ENCODE peak calls at places on chromosomes 5 and 9, in ten cellular contexts. C, B, W, Q, V, T, U, M, L and K are unnamed samples. For H3K4me1 and H3K36me3, the result is how much of the 10 kb centered on the place peaks cover.

GRCh38 chr5:163347671-163348070 is 89.7 kb upstream of the CCNG1 start:
- DNase-seq in C (peak), B (peak), W (peak), Q (peak), V (no peak), T (peak), U (peak), M (peak), L (peak), K (peak)

GRCh38 chr9:80158150-80158549 is 586.4 kb downstream of the TLE4 start:
- DNase-seq in C (no peak), B (no peak), W (no peak), Q (no peak), V (no peak), T (no peak), U (no peak), M (no peak), L (no peak), K (no peak)

GRCh38 chr5:157459715-157460599 is at the start of gene NIPAL4:
- DNase-seq in C (no peak), B (peak), W (no peak), Q (no peak), V (no peak), T (no peak), U (no peak), M (peak), L (no peak), K (no peak)

GRCh38 chr5:14174235-14174636 is 31.1 kb downstream of the TRIO start:
- DNase-seq in C (no peak), B (no peak), W (no peak), Q (no peak), V (no peak), T (no peak), U (no peak), M (no peak), L (no peak), K (no peak)

GRCh38 chr5:149700347-149700746 is 29.8 kb upstream of the PPARGC1B start:
- DNase-seq in C (no peak), B (no peak), W (no peak), Q (no peak), V (no peak), T (no peak), U (no peak), M (no peak), L (no peak), K (no peak)

GRCh38 chr5:2690293-2690692 is 61.2 kb downstream of the IRX2 start:
- DNase-seq in C (no peak), B (no peak), W (no peak), Q (no peak), V (no peak), T (no peak), U (no peak), M (no peak), L (no peak), K (no peak)

GRCh38 chr5:170813231-170813630 is 29.7 kb downstream of the GABRP start:
- DNase-seq in C (no peak), B (no peak), W (no peak), Q (no peak), V (no peak), T (no peak), U (no peak), M (no peak), L (no peak), K (no peak)

GRCh38 chr9:71830131-71830530 is 61.8 kb upstream of the CEMIP2 start:
- DNase-seq in C (no peak), B (no peak), W (no peak), Q (no peak), V (no peak), T (no peak), U (no peak), M (no peak), L (no peak), K (peak)

GRCh38 chr5:132813599-132814440 is 718 bp downstream of the SOWAHA start:
- DNase-seq in C (peak), B (peak), W (no peak), Q (no peak), V (peak), T (no peak), U (peak), M (peak), L (no peak), K (no peak)

GRCh38 chr9:134163374-134164196 is 779 bp downstream of the RNU6ATAC start:
- DNase-seq in C (peak), B (peak), W (peak), Q (no peak), V (peak), T (no peak), U (peak), M (peak), L (peak), K (no peak)

GRCh38 chr5:56273376-56274005 is 40.4 kb upstream of the ANKRD55 start:
- DNase-seq in C (no peak), B (no peak), W (no peak), Q (no peak), V (no peak), T (no peak), U (no peak), M (no peak), L (no peak), K (no peak)

GRCh38 chr5:103178167-103178566 is 58.1 kb downstream of the PPIP5K2 start:
- DNase-seq in C (no peak), B (peak), W (no peak), Q (no peak), V (no peak), T (no peak), U (no peak), M (peak), L (no peak), K (no peak)

GRCh38 chr9:23555849-23556248 is 270.2 kb downstream of the ELAVL2 start:
- DNase-seq in C (peak), B (no peak), W (no peak), Q (no peak), V (no peak), T (no peak), U (no peak), M (no peak), L (no peak), K (peak)

GRCh38 chr9:8391566-8391965 is 592.0 kb upstream of the DMAC1 start:
- DNase-seq in C (peak), B (no peak), W (no peak), Q (no peak), V (no peak), T (no peak), U (no peak), M (no peak), L (no peak), K (no peak)

GRCh38 chr9:22650145-22650544 is 203.5 kb downstream of the DMRTA1 start:
- DNase-seq in C (no peak), B (no peak), W (no peak), Q (no peak), V (no peak), T (no peak), U (no peak), M (peak), L (no peak), K (no peak)

GRCh38 chr9:97855899-97856298 is 2.9 kb downstream of the FOXE1 start:
- DNase-seq in C (no peak), B (no peak), W (no peak), Q (no peak), V (no peak), T (no peak), U (no peak), M (no peak), L (no peak), K (no peak)

GRCh38 chr5:137091473-137091872 is 407.7 kb downstream of the SPOCK1 start:
- DNase-seq in C (peak), B (peak), W (no peak), Q (no peak), V (no peak), T (no peak), U (no peak), M (peak), L (no peak), K (peak)

GRCh38 chr9:34929506-34930102 is 28.5 kb upstream of the PHF24 start:
- DNase-seq in C (peak), B (peak), W (no peak), Q (peak), V (no peak), T (peak), U (no peak), M (peak), L (no peak), K (peak)

DNA sequence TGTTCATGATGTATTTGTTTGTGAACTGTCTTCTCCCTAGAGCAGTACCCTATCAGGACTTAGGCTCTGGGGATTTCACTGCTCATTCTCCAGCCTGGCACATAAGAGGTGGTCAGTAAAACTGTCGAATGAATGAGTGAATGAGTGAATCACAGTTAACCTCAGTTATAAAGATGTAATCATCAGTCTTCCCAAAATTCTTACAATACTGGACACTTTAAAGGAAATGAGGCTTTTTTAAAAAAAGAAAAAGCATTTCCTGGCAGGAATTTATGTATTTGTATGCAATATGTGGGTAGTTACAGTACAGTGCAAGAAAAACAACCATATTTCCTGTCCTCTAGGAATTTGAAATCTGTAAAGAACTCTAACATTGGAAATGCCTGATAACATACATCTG is 59.6 kb downstream of the RAI14 start:
- DNase-seq in C (peak), B (peak), W (no peak), Q (no peak), V (no peak), T (no peak), U (no peak), M (no peak), L (no peak), K (no peak)
- H3K4me1 ChIP-seq in C (under half), B (under half), W (under half), Q (under half), V (under half), T (under half), U (under half), M (under half), L (under half), K (under half)

GRCh38 chr5:140329739-140330481 is 16.5 kb downstream of the HBEGF start:
- DNase-seq in C (no peak), B (no peak), W (no peak), Q (no peak), V (no peak), T (no peak), U (no peak), M (no peak), L (no peak), K (no peak)

GRCh38 chr5:140325486-140325885 is 20.9 kb downstream of the HBEGF start:
- DNase-seq in C (no peak), B (no peak), W (no peak), Q (no peak), V (no peak), T (no peak), U (no peak), M (no peak), L (no peak), K (no peak)

GRCh38 chr5:140328036-140328764 is 18.2 kb downstream of the HBEGF start:
- DNase-seq in C (no peak), B (no peak), W (no peak), Q (no peak), V (no peak), T (no peak), U (no peak), M (no peak), L (no peak), K (no peak)

GRCh38 chr5:140324834-140325195 is 21.6 kb downstream of the HBEGF start:
- DNase-seq in C (peak), B (peak), W (no peak), Q (no peak), V (no peak), T (no peak), U (no peak), M (peak), L (no peak), K (no peak)

DNA sequence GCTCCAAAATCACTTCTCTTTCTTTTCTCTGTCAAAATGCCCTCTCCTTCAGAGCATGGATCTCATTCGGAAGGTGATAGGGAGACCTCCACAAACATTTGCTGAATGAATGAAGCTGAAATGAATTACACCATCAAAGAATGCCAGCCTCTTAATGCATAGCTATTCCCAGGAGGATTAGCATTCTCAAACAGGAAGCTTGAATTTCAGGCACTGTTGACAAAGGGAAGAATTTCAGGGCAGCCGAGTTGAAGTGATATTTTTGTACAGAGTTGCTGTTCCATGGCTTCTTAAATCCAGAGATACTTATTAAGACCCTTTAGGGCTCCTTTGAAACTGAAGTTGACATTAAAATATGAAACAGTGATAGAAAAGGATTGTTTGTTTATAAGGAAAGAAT is 18.8 kb downstream of the HBEGF start:
- DNase-seq in C (no peak), B (peak), W (no peak), Q (no peak), V (no peak), T (no peak), U (no peak), M (peak), L (no peak), K (peak)
- H3K36me3 ChIP-seq in C (under half), B (under half), W (under half), Q (under half), V (under half), T (under half), U (under half), M (under half), L (under half), K (under half)

GRCh38 chr9:81633952-81634421 is 55.4 kb downstream of the TLE1 start:
- DNase-seq in C (no peak), B (no peak), W (no peak), Q (no peak), V (no peak), T (no peak), U (no peak), M (no peak), L (no peak), K (no peak)
- H3K4me1 ChIP-seq in C (under half), B (under half), W (under half), Q (under half), V (under half), T (under half), U (under half), M (under half), L (under half), K (under half)

GRCh38 chr5:76040806-76041205 is 42.4 kb upstream of the SV2C start:
- DNase-seq in C (no peak), B (no peak), W (no peak), Q (no peak), V (no peak), T (no peak), U (no peak), M (no peak), L (no peak), K (no peak)
- H3K36me3 ChIP-seq in C (under half), B (under half), W (under half), Q (under half), V (under half), T (under half), U (under half), M (under half), L (under half), K (under half)

DNA sequence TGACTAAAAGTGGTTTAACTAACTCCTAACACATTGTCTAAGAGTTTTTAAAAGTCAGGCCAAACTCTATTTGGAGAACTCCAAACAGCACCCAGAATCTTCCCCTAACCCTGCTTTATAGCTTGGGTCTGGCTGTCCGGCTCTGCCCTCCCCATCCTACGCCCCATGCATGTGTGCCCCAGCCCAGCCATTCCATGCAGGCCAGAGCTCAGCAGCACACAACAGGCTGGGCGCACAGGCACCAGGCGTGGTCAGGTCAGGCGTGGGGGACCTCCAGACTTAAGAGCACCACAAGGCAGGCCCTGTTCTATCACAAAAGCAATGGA is 31.1 kb downstream of the SHB start:
- DNase-seq in C (no peak), B (no peak), W (no peak), Q (no peak), V (no peak), T (no peak), U (no peak), M (no peak), L (no peak), K (no peak)
- H3K4me1 ChIP-seq in C (under half), B (half or more), W (under half), Q (half or more), V (under half), T (under half), U (under half), M (under half), L (under half), K (under half)

DNA sequence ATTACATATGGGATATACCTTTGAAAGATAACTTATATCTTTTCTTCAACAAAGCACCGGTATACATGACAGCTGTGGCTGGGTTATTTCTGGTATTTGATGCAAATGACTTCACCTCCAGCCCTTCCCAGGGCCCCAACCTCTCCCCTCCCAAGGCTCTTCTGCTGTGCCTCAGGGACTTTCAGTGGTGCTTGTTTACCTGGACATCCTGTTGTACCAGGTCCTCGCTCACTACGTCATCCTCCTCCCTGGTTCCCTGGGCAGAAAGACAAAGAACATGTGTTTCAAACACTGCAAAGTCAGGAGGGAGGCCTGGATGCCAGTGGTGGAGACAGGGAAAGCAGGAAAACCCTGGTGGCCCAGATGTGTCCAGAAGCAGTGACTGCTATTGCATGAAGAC is 23.4 kb downstream of the ANXA6 start:
- DNase-seq in C (no peak), B (no peak), W (no peak), Q (no peak), V (no peak), T (no peak), U (no peak), M (no peak), L (no peak), K (no peak)
- H3K36me3 ChIP-seq in C (half or more), B (half or more), W (half or more), Q (under half), V (under half), T (half or more), U (half or more), M (half or more), L (half or more), K (half or more)

GRCh38 chr5:116509483-116510244 is 65.0 kb downstream of the SEMA6A start:
- DNase-seq in C (no peak), B (no peak), W (no peak), Q (no peak), V (no peak), T (no peak), U (no peak), M (no peak), L (no peak), K (peak)
- H3K4me1 ChIP-seq in C (under half), B (under half), W (under half), Q (under half), V (under half), T (under half), U (under half), M (under half), L (under half), K (under half)

DNA sequence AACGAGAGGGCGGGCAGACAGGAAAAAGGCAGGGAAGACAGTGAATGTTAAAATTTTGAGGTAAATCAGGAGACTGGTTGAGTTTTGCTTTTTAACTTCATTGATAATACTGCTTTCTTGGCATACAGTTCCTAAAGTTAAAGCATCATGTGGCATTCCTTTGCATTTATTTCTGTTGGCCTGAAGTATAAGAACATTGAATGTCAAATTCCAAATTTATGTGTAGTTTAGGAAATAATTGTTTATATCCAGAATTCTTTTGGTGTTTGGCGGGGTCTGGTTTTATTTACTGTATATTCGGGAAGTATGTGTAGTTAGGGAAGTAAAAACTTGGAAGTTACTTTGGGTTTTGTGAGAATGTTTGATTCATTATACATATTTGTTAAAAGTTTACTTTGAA is 83.1 kb downstream of the PTPDC1 start:
- DNase-seq in C (no peak), B (no peak), W (no peak), Q (no peak), V (no peak), T (no peak), U (no peak), M (peak), L (no peak), K (no peak)
- H3K36me3 ChIP-seq in C (under half), B (under half), W (under half), Q (under half), V (under half), T (under half), U (under half), M (under half), L (under half), K (under half)

GRCh38 chr9:136311037-136311432 is 7.1 kb upstream of the CCDC187 start:
- DNase-seq in C (no peak), B (no peak), W (no peak), Q (no peak), V (no peak), T (no peak), U (no peak), M (no peak), L (no peak), K (no peak)

GRCh38 chr9:136312436-136312835 is 8.5 kb upstream of the CCDC187 start:
- DNase-seq in C (peak), B (peak), W (peak), Q (no peak), V (no peak), T (peak), U (peak), M (peak), L (peak), K (peak)

GRCh38 chr9:136310273-136311030 is 6.6 kb upstream of the CCDC187 start:
- DNase-seq in C (no peak), B (no peak), W (no peak), Q (no peak), V (no peak), T (peak), U (no peak), M (no peak), L (no peak), K (peak)

GRCh38 chr9:136313111-136314055 is 9.5 kb upstream of the CCDC187 start:
- DNase-seq in C (no peak), B (no peak), W (no peak), Q (no peak), V (no peak), T (no peak), U (no peak), M (no peak), L (no peak), K (no peak)

GRCh38 chr9:136311433-136312375 is 7.8 kb upstream of the CCDC187 start:
- DNase-seq in C (no peak), B (no peak), W (no peak), Q (peak), V (no peak), T (peak), U (no peak), M (no peak), L (no peak), K (peak)
- H3K4me1 ChIP-seq in C (under half), B (under half), W (under half), Q (under half), V (under half), T (under half), U (under half), M (under half), L (under half), K (under half)